ENCODE peak calls at places on chromosomes 11 and 22, in six cellular contexts. One of them, this sample, is unnamed.

GRCh38 chr11:75468534-75469340 is 35.7 kb upstream of the KLHL35 start:
- DNase-seq in testis: peak; percentile 47
- DNase-seq in A549: no peak
- DNase-seq in ascending aorta: no peak
- DNase-seq in osteocyte: no peak
- DNase-seq in neural crest cell: peak; percentile 30
- DNase-seq in this sample: no peak

GRCh38 chr11:119263352-119263940 is 53.5 kb downstream of the MCAM start:
- DNase-seq in testis: no peak
- DNase-seq in neural crest cell: no peak
- DNase-seq in osteocyte: no peak
- DNase-seq in ascending aorta: no peak
- DNase-seq in A549: no peak
- DNase-seq in this sample: no peak

GRCh38 chr11:131690776-131691557 is 320.6 kb downstream of the NTM start:
- DNase-seq in A549: no peak
- DNase-seq in osteocyte: peak; percentile 86
- DNase-seq in ascending aorta: no peak
- DNase-seq in testis: no peak
- DNase-seq in neural crest cell: no peak
- DNase-seq in this sample: no peak

GRCh38 chr11:64305691-64306562 is 603 bp downstream of the ESRRA start:
- DNase-seq in A549: peak; percentile 38
- DNase-seq in osteocyte: no peak
- DNase-seq in testis: peak; percentile 72
- DNase-seq in ascending aorta: peak; percentile 82
- DNase-seq in neural crest cell: peak; percentile 60
- DNase-seq in this sample: peak; percentile 85

GRCh38 chr11:11578542-11578941 is 43.3 kb downstream of the GALNT18 start:
- DNase-seq in testis: no peak
- DNase-seq in osteocyte: peak; percentile 53
- DNase-seq in ascending aorta: no peak
- DNase-seq in neural crest cell: no peak
- DNase-seq in A549: no peak
- DNase-seq in this sample: no peak

GRCh38 chr11:69102732-69103615 is 52.8 kb upstream of the SMIM38 start:
- DNase-seq in osteocyte: no peak
- DNase-seq in testis: no peak
- DNase-seq in A549: no peak
- DNase-seq in ascending aorta: no peak
- DNase-seq in neural crest cell: no peak
- DNase-seq in this sample: no peak

GRCh38 chr11:128888034-128888985 is 2.8 kb upstream of the KCNJ5 start:
- DNase-seq in testis: no peak
- DNase-seq in neural crest cell: no peak
- DNase-seq in osteocyte: no peak
- DNase-seq in ascending aorta: no peak
- DNase-seq in A549: no peak
- DNase-seq in this sample: no peak

GRCh38 chr11:9138612-9139579 is 47.5 kb upstream of the SCUBE2 start:
- DNase-seq in neural crest cell: no peak
- DNase-seq in testis: no peak
- DNase-seq in osteocyte: no peak
- DNase-seq in A549: peak; percentile 82
- DNase-seq in ascending aorta: peak; percentile 74
- DNase-seq in this sample: no peak

GRCh38 chr11:128628686-128629085 is 41.3 kb upstream of the ETS1 start:
- DNase-seq in testis: no peak
- DNase-seq in neural crest cell: no peak
- DNase-seq in ascending aorta: no peak
- DNase-seq in osteocyte: no peak
- DNase-seq in A549: no peak
- DNase-seq in this sample: no peak

GRCh38 chr11:13261600-13262061 is 16.0 kb upstream of the BMAL1 start:
- DNase-seq in ascending aorta: no peak
- DNase-seq in neural crest cell: no peak
- DNase-seq in testis: no peak
- DNase-seq in A549: peak; percentile 69
- DNase-seq in osteocyte: no peak
- DNase-seq in this sample: no peak

GRCh38 chr11:40513281-40513680 is 946.2 kb downstream of the LRRC4C start:
- DNase-seq in testis: no peak
- DNase-seq in ascending aorta: no peak
- DNase-seq in osteocyte: no peak
- DNase-seq in A549: no peak
- DNase-seq in neural crest cell: no peak
- DNase-seq in this sample: no peak

GRCh38 chr22:27115816-27116256 is 458.4 kb downstream of the MIAT start:
- DNase-seq in A549: peak; percentile 60
- DNase-seq in testis: no peak
- DNase-seq in ascending aorta: no peak
- DNase-seq in osteocyte: no peak
- DNase-seq in neural crest cell: no peak
- DNase-seq in this sample: no peak

GRCh38 chr11:620935-621814 is 3.6 kb downstream of the CDHR5 start:
- DNase-seq in osteocyte: no peak
- DNase-seq in neural crest cell: no peak
- DNase-seq in A549: no peak
- DNase-seq in testis: no peak
- DNase-seq in ascending aorta: no peak
- DNase-seq in this sample: no peak

GRCh38 chr11:28259177-28259843 is 151.1 kb downstream of the METTL15 start:
- DNase-seq in ascending aorta: no peak
- DNase-seq in A549: no peak
- DNase-seq in neural crest cell: no peak
- DNase-seq in testis: no peak
- DNase-seq in osteocyte: no peak
- DNase-seq in this sample: no peak

GRCh38 chr11:1449516-1450270 is 36.9 kb downstream of the MOB2 start:
- DNase-seq in testis: no peak
- DNase-seq in A549: no peak
- DNase-seq in ascending aorta: no peak
- DNase-seq in osteocyte: no peak
- DNase-seq in neural crest cell: no peak
- DNase-seq in this sample: no peak

GRCh38 chr11:50074161-50074560 is 41.5 kb downstream of the OR4C45 start:
- DNase-seq in ascending aorta: no peak
- DNase-seq in A549: no peak
- DNase-seq in osteocyte: peak; percentile 65
- DNase-seq in neural crest cell: no peak
- DNase-seq in testis: no peak
- DNase-seq in this sample: no peak

GRCh38 chr11:31509017-31509411 is 408 bp downstream of the IMMP1L start:
- DNase-seq in osteocyte: no peak
- DNase-seq in A549: peak; percentile 1
- DNase-seq in neural crest cell: no peak
- DNase-seq in ascending aorta: no peak
- DNase-seq in testis: no peak
- DNase-seq in this sample: no peak

GRCh38 chr11:72227316-72228228 is 3.0 kb downstream of the INPPL1 start:
- DNase-seq in osteocyte: peak; percentile 92
- DNase-seq in ascending aorta: peak; percentile 44
- DNase-seq in neural crest cell: no peak
- DNase-seq in A549: no peak
- DNase-seq in testis: peak; percentile 10
- DNase-seq in this sample: no peak

GRCh38 chr11:101345891-101346290 is 216.3 kb upstream of the PGR start:
- DNase-seq in A549: no peak
- DNase-seq in testis: no peak
- DNase-seq in neural crest cell: no peak
- DNase-seq in ascending aorta: no peak
- DNase-seq in osteocyte: no peak
- DNase-seq in this sample: no peak

GRCh38 chr11:58285483-58286040 is 17.5 kb upstream of the OR10W1 start:
- DNase-seq in A549: no peak
- DNase-seq in osteocyte: no peak
- DNase-seq in testis: no peak
- DNase-seq in neural crest cell: no peak
- DNase-seq in ascending aorta: no peak
- DNase-seq in this sample: no peak

GRCh38 chr11:1230456-1231395 is 7.9 kb downstream of the MUC5B start:
- DNase-seq in ascending aorta: no peak
- DNase-seq in A549: no peak
- DNase-seq in neural crest cell: no peak
- DNase-seq in osteocyte: no peak
- DNase-seq in testis: no peak
- DNase-seq in this sample: no peak

GRCh38 chr11:85791326-85791990 is 19.5 kb downstream of the SYTL2 start:
- DNase-seq in ascending aorta: no peak
- DNase-seq in osteocyte: no peak
- DNase-seq in A549: no peak
- DNase-seq in neural crest cell: no peak
- DNase-seq in testis: no peak
- DNase-seq in this sample: no peak

GRCh38 chr11:2102132-2102882 is 36.9 kb downstream of the IGF2 start:
- DNase-seq in neural crest cell: no peak
- DNase-seq in ascending aorta: peak; percentile 34
- DNase-seq in A549: no peak
- DNase-seq in osteocyte: no peak
- DNase-seq in testis: no peak
- DNase-seq in this sample: no peak

GRCh38 chr22:27405672-27406388 is 395.7 kb downstream of the MN1 start:
- DNase-seq in ascending aorta: peak; percentile 72
- DNase-seq in testis: peak; percentile 72
- DNase-seq in A549: peak; percentile 55
- DNase-seq in osteocyte: peak; percentile 88
- DNase-seq in neural crest cell: peak; percentile 78
- DNase-seq in this sample: peak; percentile 29

DNA sequence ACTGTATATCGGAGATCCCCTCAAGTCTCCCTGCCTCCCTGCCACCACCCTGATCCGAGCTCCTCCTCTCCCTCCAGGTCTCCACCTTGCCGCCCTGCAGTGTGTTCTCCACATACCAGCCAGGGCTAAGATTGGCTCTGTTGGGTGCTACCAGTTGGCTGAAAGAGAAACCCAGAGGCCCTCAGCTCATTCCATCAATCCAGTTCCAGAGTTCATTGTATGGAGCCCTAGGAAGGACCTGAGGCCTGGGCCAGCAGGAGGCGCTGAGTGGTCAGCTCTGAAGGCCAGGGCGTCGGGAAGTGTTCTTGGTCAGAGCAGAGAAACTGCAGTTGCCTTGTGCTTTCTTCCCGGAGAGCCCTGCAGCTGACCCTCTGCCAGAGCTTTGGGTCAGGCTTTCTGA is 2.2 kb upstream of the TOP3B start:
- DNase-seq in A549: no peak
- DNase-seq in neural crest cell: peak; percentile 48
- DNase-seq in testis: peak; percentile 67
- DNase-seq in osteocyte: no peak
- DNase-seq in ascending aorta: no peak
- DNase-seq in this sample: no peak
- TF ChIP-seq CTCF in A549: no peak
- TF ChIP-seq CTCF in neural crest cell: no peak
- TF ChIP-seq CTCF in testis: no peak
- TF ChIP-seq CTCF in osteocyte: no peak
- TF ChIP-seq CTCF in ascending aorta: no peak
- TF ChIP-seq CTCF in this sample: no peak

DNA sequence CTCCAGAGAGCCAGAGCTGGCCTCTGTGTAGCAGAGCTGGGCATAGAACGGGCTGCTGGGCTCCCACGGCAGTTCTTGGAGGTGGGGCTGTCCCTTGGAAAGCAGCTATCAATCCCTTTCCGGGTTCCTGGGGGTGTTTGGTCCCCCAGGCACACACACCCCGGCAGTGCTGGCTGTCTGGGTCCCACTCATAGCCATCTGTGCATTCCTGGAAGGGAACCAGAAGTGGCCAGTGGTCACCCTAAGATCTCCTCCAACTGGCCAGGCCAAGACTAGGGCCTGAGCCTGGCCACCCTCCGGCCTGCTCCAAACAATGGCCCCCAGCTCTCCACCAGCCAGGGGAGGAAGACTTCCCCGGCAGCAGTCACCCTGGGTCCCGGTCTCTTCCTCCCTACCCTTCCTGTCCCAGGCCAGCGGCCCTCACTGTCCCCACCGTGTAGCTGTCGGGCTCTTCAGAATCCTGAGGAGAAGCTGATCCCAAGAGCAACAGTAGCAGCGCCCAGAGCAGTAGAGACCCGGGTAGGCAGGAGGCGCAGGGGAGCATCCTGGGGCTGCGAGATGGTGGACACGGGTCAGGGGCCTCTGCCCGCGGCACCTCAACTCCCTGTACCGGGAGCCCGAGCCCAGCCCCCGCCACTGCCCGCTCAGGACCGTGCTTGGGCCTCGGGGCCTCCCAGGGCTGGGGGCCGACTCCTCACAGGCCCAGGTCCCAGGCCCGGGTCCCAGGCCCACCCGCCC is 620 bp downstream of the EFEMP2 start:
- DNase-seq in A549: no peak
- DNase-seq in ascending aorta: no peak
- DNase-seq in testis: no peak
- DNase-seq in osteocyte: no peak
- DNase-seq in neural crest cell: no peak
- DNase-seq in this sample: no peak
- TF ChIP-seq CTCF in A549: no peak
- TF ChIP-seq CTCF in ascending aorta: peak; percentile 19
- TF ChIP-seq CTCF in testis: no peak
- TF ChIP-seq CTCF in osteocyte: no peak
- TF ChIP-seq CTCF in neural crest cell: no peak
- TF ChIP-seq CTCF in this sample: no peak

GRCh38 chr22:50545522-50546325 is at the start of gene KLHDC7B:
- DNase-seq in ascending aorta: no peak
- DNase-seq in neural crest cell: no peak
- DNase-seq in testis: no peak
- DNase-seq in A549: no peak
- DNase-seq in osteocyte: no peak
- DNase-seq in this sample: no peak
- TF ChIP-seq CTCF in ascending aorta: no peak
- TF ChIP-seq CTCF in neural crest cell: no peak
- TF ChIP-seq CTCF in testis: no peak
- TF ChIP-seq CTCF in A549: no peak
- TF ChIP-seq CTCF in osteocyte: no peak
- TF ChIP-seq CTCF in this sample: peak; percentile 10

GRCh38 chr22:44678980-44679647 is 22.9 kb upstream of the PRR5 start:
- DNase-seq in ascending aorta: no peak
- DNase-seq in osteocyte: no peak
- DNase-seq in A549: no peak
- DNase-seq in testis: no peak
- DNase-seq in neural crest cell: no peak
- DNase-seq in this sample: no peak
- TF ChIP-seq CTCF in ascending aorta: no peak
- TF ChIP-seq CTCF in osteocyte: no peak
- TF ChIP-seq CTCF in A549: no peak
- TF ChIP-seq CTCF in testis: no peak
- TF ChIP-seq CTCF in neural crest cell: no peak
- TF ChIP-seq CTCF in this sample: no peak

GRCh38 chr11:102476069-102476468 is 23.5 kb upstream of the TMEM123 start:
- DNase-seq in testis: no peak
- DNase-seq in osteocyte: peak; percentile 0
- DNase-seq in neural crest cell: no peak
- DNase-seq in A549: no peak
- DNase-seq in ascending aorta: no peak
- DNase-seq in this sample: no peak
- TF ChIP-seq CTCF in testis: no peak
- TF ChIP-seq CTCF in osteocyte: no peak
- TF ChIP-seq CTCF in neural crest cell: no peak
- TF ChIP-seq CTCF in A549: no peak
- TF ChIP-seq CTCF in ascending aorta: no peak
- TF ChIP-seq CTCF in this sample: no peak